ENCODE peak calls at places on chromosomes 6 and 20, in four cellular contexts. One of them, this sample, is unnamed.
A peak's percentile ranks its signal among the peaks of the same experiment; 100 is the strongest.

GRCh38 chr6:14464716-14465115 is 347.1 kb downstream of the CD83 start:
- DNase-seq in epithelial cell of esophagus: no peak
- DNase-seq in GM23248: no peak
- DNase-seq in fibroblast of lung: no peak
- DNase-seq in this sample: no peak

GRCh38 chr20:830011-830521 is 3.4 kb upstream of the FAM110A start:
- DNase-seq in fibroblast of lung: peak; percentile 51
- DNase-seq in GM23248: peak; percentile 86
- DNase-seq in epithelial cell of esophagus: no peak
- DNase-seq in this sample: peak; percentile 64

GRCh38 chr6:35469711-35470662 is 1.8 kb downstream of the RPL10A start:
- DNase-seq in fibroblast of lung: peak; percentile 34
- DNase-seq in epithelial cell of esophagus: peak; percentile 65
- DNase-seq in GM23248: peak; percentile 42
- DNase-seq in this sample: no peak

GRCh38 chr6:140271759-140272377 is 897.4 kb upstream of the CITED2 start:
- DNase-seq in epithelial cell of esophagus: no peak
- DNase-seq in fibroblast of lung: no peak
- DNase-seq in GM23248: no peak
- DNase-seq in this sample: no peak

GRCh38 chr6:80439721-80440488 is 333.4 kb downstream of the BCKDHB start:
- DNase-seq in fibroblast of lung: no peak
- DNase-seq in GM23248: no peak
- DNase-seq in epithelial cell of esophagus: peak; percentile 78
- DNase-seq in this sample: no peak

GRCh38 chr20:7924692-7925091 is 15.6 kb downstream of the HAO1 start:
- DNase-seq in fibroblast of lung: peak; percentile 82
- DNase-seq in epithelial cell of esophagus: peak; percentile 90
- DNase-seq in GM23248: peak; percentile 93
- DNase-seq in this sample: peak; percentile 71

GRCh38 chr6:33935439-33936080 is 131.8 kb upstream of the MLN start:
- DNase-seq in fibroblast of lung: no peak
- DNase-seq in GM23248: no peak
- DNase-seq in epithelial cell of esophagus: no peak
- DNase-seq in this sample: no peak

GRCh38 chr6:45558858-45559257 is 181.1 kb upstream of the SUPT3H start:
- DNase-seq in epithelial cell of esophagus: no peak
- DNase-seq in fibroblast of lung: no peak
- DNase-seq in GM23248: no peak
- DNase-seq in this sample: no peak

GRCh38 chr6:100504786-100505737 is 40.3 kb upstream of the SIM1 start:
- DNase-seq in epithelial cell of esophagus: peak; percentile 64
- DNase-seq in fibroblast of lung: peak; percentile 73
- DNase-seq in GM23248: peak; percentile 88
- DNase-seq in this sample: peak; percentile 66

GRCh38 chr6:90080876-90081464 is 186.7 kb downstream of the GJA10 start:
- DNase-seq in fibroblast of lung: no peak
- DNase-seq in GM23248: no peak
- DNase-seq in epithelial cell of esophagus: no peak
- DNase-seq in this sample: no peak

GRCh38 chr6:151265282-151265681 is 25.5 kb downstream of the AKAP12 start:
- DNase-seq in epithelial cell of esophagus: no peak
- DNase-seq in GM23248: no peak
- DNase-seq in fibroblast of lung: no peak
- DNase-seq in this sample: no peak

GRCh38 chr6:78523622-78524021 is 343.7 kb upstream of the IRAK1BP1 start:
- DNase-seq in fibroblast of lung: no peak
- DNase-seq in GM23248: no peak
- DNase-seq in epithelial cell of esophagus: no peak
- DNase-seq in this sample: no peak

GRCh38 chr6:8749449-8749848 is 314.1 kb upstream of the SLC35B3 start:
- DNase-seq in epithelial cell of esophagus: no peak
- DNase-seq in GM23248: no peak
- DNase-seq in fibroblast of lung: no peak
- DNase-seq in this sample: no peak

GRCh38 chr20:25081065-25081729 is 744 bp downstream of the VSX1 start:
- DNase-seq in GM23248: peak; percentile 30
- DNase-seq in epithelial cell of esophagus: peak; percentile 44
- DNase-seq in fibroblast of lung: no peak
- DNase-seq in this sample: no peak

GRCh38 chr20:36405255-36405654 is 99.1 kb downstream of the DLGAP4 start:
- DNase-seq in epithelial cell of esophagus: no peak
- DNase-seq in fibroblast of lung: no peak
- DNase-seq in GM23248: no peak
- DNase-seq in this sample: no peak

GRCh38 chr6:28785962-28786679 is 137.7 kb downstream of the TRIM27 start:
- DNase-seq in fibroblast of lung: no peak
- DNase-seq in GM23248: no peak
- DNase-seq in epithelial cell of esophagus: no peak
- DNase-seq in this sample: no peak

GRCh38 chr6:19380287-19380686 is 456.9 kb upstream of the ID4 start:
- DNase-seq in epithelial cell of esophagus: peak; percentile 71
- DNase-seq in GM23248: peak; percentile 52
- DNase-seq in fibroblast of lung: peak; percentile 23
- DNase-seq in this sample: peak; percentile 28

GRCh38 chr6:21899708-21900107 is 306.2 kb downstream of the SOX4 start:
- DNase-seq in fibroblast of lung: no peak
- DNase-seq in GM23248: no peak
- DNase-seq in epithelial cell of esophagus: no peak
- DNase-seq in this sample: no peak

GRCh38 chr6:36025932-36026327 is 1.5 kb upstream of the SLC26A8 start:
- DNase-seq in epithelial cell of esophagus: peak; percentile 23
- DNase-seq in GM23248: peak; percentile 51
- DNase-seq in fibroblast of lung: peak; percentile 22
- DNase-seq in this sample: no peak

GRCh38 chr20:6489361-6490154 is 277.9 kb upstream of the BMP2 start:
- DNase-seq in fibroblast of lung: peak; percentile 89
- DNase-seq in GM23248: no peak
- DNase-seq in epithelial cell of esophagus: peak; percentile 83
- DNase-seq in this sample: no peak

GRCh38 chr20:48630342-48631075 is 197.3 kb downstream of the PREX1 start:
- DNase-seq in fibroblast of lung: no peak
- DNase-seq in epithelial cell of esophagus: no peak
- DNase-seq in GM23248: no peak
- DNase-seq in this sample: no peak

GRCh38 chr6:161150566-161150965 is 123.3 kb downstream of the AGPAT4 start:
- DNase-seq in fibroblast of lung: no peak
- DNase-seq in GM23248: no peak
- DNase-seq in epithelial cell of esophagus: no peak
- DNase-seq in this sample: no peak

GRCh38 chr6:128370072-128370471 is 150.3 kb downstream of the PTPRK start:
- DNase-seq in fibroblast of lung: peak; percentile 59
- DNase-seq in GM23248: peak; percentile 88
- DNase-seq in epithelial cell of esophagus: peak; percentile 52
- DNase-seq in this sample: peak; percentile 39

GRCh38 chr6:166206510-166207389 is 39.1 kb upstream of the TBXT start:
- DNase-seq in fibroblast of lung: no peak
- DNase-seq in GM23248: no peak
- DNase-seq in epithelial cell of esophagus: no peak
- DNase-seq in this sample: no peak

GRCh38 chr20:18287546-18287914 is 797 bp upstream of the ZNF133 start:
- DNase-seq in fibroblast of lung: no peak
- DNase-seq in GM23248: peak; percentile 51
- DNase-seq in epithelial cell of esophagus: no peak
- DNase-seq in this sample: no peak

GRCh38 chr6:52517502-52518278 is 59.2 kb downstream of the TRAM2 start:
- DNase-seq in epithelial cell of esophagus: peak; percentile 91
- DNase-seq in fibroblast of lung: peak; percentile 98
- DNase-seq in GM23248: peak; percentile 99
- DNase-seq in this sample: peak; percentile 81

GRCh38 chr6:47698342-47698787 is at the start of gene ADGRF4:
- DNase-seq in fibroblast of lung: peak; percentile 48
- DNase-seq in GM23248: peak; percentile 59
- DNase-seq in epithelial cell of esophagus: peak; percentile 99
- DNase-seq in this sample: peak; percentile 3

GRCh38 chr6:39226606-39227300 is 2.5 kb downstream of the KCNK5 start:
- DNase-seq in GM23248: no peak
- DNase-seq in fibroblast of lung: no peak
- DNase-seq in epithelial cell of esophagus: no peak
- DNase-seq in this sample: no peak

GRCh38 chr6:16236648-16237199 is 1.7 kb upstream of the GMPR start:
- DNase-seq in GM23248: peak; percentile 68
- DNase-seq in epithelial cell of esophagus: no peak
- DNase-seq in fibroblast of lung: peak; percentile 84
- DNase-seq in this sample: peak; percentile 24

GRCh38 chr6:169337881-169338445 is 84.3 kb upstream of the THBS2 start:
- DNase-seq in epithelial cell of esophagus: no peak
- DNase-seq in fibroblast of lung: no peak
- DNase-seq in GM23248: peak; percentile 79
- DNase-seq in this sample: no peak

GRCh38 chr6:92810913-92811312 is 608.4 kb downstream of the EPHA7 start:
- DNase-seq in GM23248: peak; percentile 34
- DNase-seq in epithelial cell of esophagus: peak; percentile 52
- DNase-seq in fibroblast of lung: peak; percentile 62
- DNase-seq in this sample: no peak

GRCh38 chr6:158634695-158635426 is 9.7 kb downstream of the DYNLT1 start:
- DNase-seq in GM23248: no peak
- DNase-seq in fibroblast of lung: no peak
- DNase-seq in epithelial cell of esophagus: no peak
- DNase-seq in this sample: no peak

GRCh38 chr6:154448448-154449096 is 61.9 kb downstream of the CNKSR3 start:
- DNase-seq in epithelial cell of esophagus: peak; percentile 18
- DNase-seq in GM23248: peak; percentile 90
- DNase-seq in fibroblast of lung: peak; percentile 86
- DNase-seq in this sample: no peak

GRCh38 chr6:154445417-154445816 is 65.1 kb downstream of the CNKSR3 start:
- DNase-seq in GM23248: no peak
- DNase-seq in fibroblast of lung: no peak
- DNase-seq in epithelial cell of esophagus: no peak
- DNase-seq in this sample: no peak

GRCh38 chr6:154450498-154450897 is 60.0 kb downstream of the CNKSR3 start:
- DNase-seq in epithelial cell of esophagus: no peak
- DNase-seq in fibroblast of lung: no peak
- DNase-seq in GM23248: no peak
- DNase-seq in this sample: no peak

GRCh38 chr6:154446984-154447383 is 63.5 kb downstream of the CNKSR3 start:
- DNase-seq in fibroblast of lung: no peak
- DNase-seq in epithelial cell of esophagus: no peak
- DNase-seq in GM23248: no peak
- DNase-seq in this sample: no peak

GRCh38 chr6:154447929-154448328 is 62.6 kb downstream of the CNKSR3 start:
- DNase-seq in fibroblast of lung: peak; percentile 36
- DNase-seq in epithelial cell of esophagus: no peak
- DNase-seq in GM23248: peak; percentile 13
- DNase-seq in this sample: no peak
- H3K4me3 ChIP-seq in fibroblast of lung: no peak overlapping the region
- H3K4me3 ChIP-seq in epithelial cell of esophagus: no peak overlapping the region
- H3K4me3 ChIP-seq in GM23248: no peak overlapping the region
- H3K4me3 ChIP-seq in this sample: no peak overlapping the region

DNA sequence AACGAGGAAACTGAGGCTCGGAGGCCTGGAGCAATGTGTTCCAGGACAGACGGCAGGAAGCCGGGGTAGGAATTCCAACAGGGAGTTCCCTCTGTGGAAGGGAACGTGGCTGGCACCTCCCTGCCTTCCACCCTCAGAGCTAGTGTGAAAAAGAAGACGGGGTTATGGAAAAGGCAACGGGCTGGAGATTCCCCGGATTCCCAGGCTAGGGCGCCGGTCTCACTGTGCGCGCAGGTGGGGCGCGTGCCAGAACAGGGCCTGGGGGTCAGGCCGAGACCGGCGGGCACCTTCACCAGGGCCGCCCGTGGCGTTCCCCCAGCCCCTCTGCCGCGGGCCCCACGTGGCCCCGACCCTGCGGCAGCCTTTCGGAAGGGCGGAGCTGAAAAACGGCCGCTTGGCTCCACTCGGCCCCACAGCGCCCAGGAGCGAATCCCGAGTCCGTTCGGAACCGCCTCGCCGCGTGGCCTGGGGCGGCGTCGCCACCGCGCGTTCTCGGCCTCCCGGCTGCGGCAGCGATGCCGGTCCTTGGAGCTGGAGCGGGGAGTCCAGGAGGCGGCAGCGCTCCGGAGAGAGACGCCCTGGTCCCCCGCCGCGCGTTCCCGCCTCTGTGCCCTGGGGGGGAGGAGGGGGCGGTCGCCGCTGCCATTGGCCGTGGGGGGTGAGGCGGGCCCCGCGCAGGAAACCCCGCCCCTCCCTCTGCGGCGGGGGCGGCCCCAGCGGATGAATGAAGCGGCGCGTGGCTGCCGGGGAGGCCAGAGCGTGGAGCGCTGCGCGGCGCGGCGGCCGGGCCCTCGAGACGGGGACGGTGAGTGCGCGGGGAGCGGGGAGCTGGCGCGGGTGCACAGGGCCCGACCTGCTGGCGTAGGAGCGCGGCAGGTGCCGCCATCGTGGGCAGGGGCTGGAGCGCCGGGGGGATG is at the start of gene SLCO4A1:
- DNase-seq in GM23248: peak; percentile 65
- DNase-seq in fibroblast of lung: peak; percentile 16
- DNase-seq in epithelial cell of esophagus: peak; percentile 45
- DNase-seq in this sample: no peak
- H3K4me3 ChIP-seq in GM23248: peak within 1 kb of the TSS; percentile 55
- H3K4me3 ChIP-seq in fibroblast of lung: no peak within 1 kb of the TSS
- H3K4me3 ChIP-seq in epithelial cell of esophagus: peak within 1 kb of the TSS; percentile 43
- H3K4me3 ChIP-seq in this sample: peak within 1 kb of the TSS; percentile 53

GRCh38 chr6:98945311-98946005 is 2.3 kb downstream of the FBXL4 start:
- DNase-seq in fibroblast of lung: no peak
- DNase-seq in epithelial cell of esophagus: no peak
- DNase-seq in GM23248: no peak
- DNase-seq in this sample: no peak

GRCh38 chr6:98949589-98949988 is 1.8 kb upstream of the FBXL4 start:
- DNase-seq in epithelial cell of esophagus: no peak
- DNase-seq in fibroblast of lung: no peak
- DNase-seq in GM23248: no peak
- DNase-seq in this sample: no peak

GRCh38 chr6:98946266-98946817 is 1.4 kb downstream of the FBXL4 start:
- DNase-seq in GM23248: no peak
- DNase-seq in epithelial cell of esophagus: no peak
- DNase-seq in fibroblast of lung: peak; percentile 19
- DNase-seq in this sample: no peak

GRCh38 chr6:98946877-98947410 is 802 bp downstream of the FBXL4 start:
- DNase-seq in epithelial cell of esophagus: peak; percentile 45
- DNase-seq in fibroblast of lung: peak; percentile 30
- DNase-seq in GM23248: peak; percentile 46
- DNase-seq in this sample: no peak

GRCh38 chr6:98947411-98948292 is at the start of gene FBXL4:
- DNase-seq in fibroblast of lung: peak; percentile 79
- DNase-seq in GM23248: peak; percentile 90
- DNase-seq in epithelial cell of esophagus: peak; percentile 81
- DNase-seq in this sample: no peak
- H3K4me3 ChIP-seq in fibroblast of lung: peak within 1 kb of the TSS; percentile 88
- H3K4me3 ChIP-seq in GM23248: peak within 1 kb of the TSS; percentile 90
- H3K4me3 ChIP-seq in epithelial cell of esophagus: peak within 1 kb of the TSS; percentile 55
- H3K4me3 ChIP-seq in this sample: peak within 1 kb of the TSS; percentile 70

GRCh38 chr6:25302156-25302555 is 23.0 kb downstream of the CARMIL1 start:
- DNase-seq in GM23248: no peak
- DNase-seq in epithelial cell of esophagus: no peak
- DNase-seq in fibroblast of lung: no peak
- DNase-seq in this sample: no peak

GRCh38 chr6:25303234-25303633 is 24.1 kb downstream of the CARMIL1 start:
- DNase-seq in GM23248: no peak
- DNase-seq in fibroblast of lung: no peak
- DNase-seq in epithelial cell of esophagus: no peak
- DNase-seq in this sample: no peak

GRCh38 chr6:25301358-25301757 is 22.2 kb downstream of the CARMIL1 start:
- DNase-seq in GM23248: no peak
- DNase-seq in fibroblast of lung: no peak
- DNase-seq in epithelial cell of esophagus: no peak
- DNase-seq in this sample: no peak

GRCh38 chr6:25306379-25306778 is 27.2 kb downstream of the CARMIL1 start:
- DNase-seq in fibroblast of lung: no peak
- DNase-seq in epithelial cell of esophagus: no peak
- DNase-seq in GM23248: no peak
- DNase-seq in this sample: no peak

GRCh38 chr6:25302677-25303128 is 23.5 kb downstream of the CARMIL1 start:
- DNase-seq in epithelial cell of esophagus: peak; percentile 46
- DNase-seq in GM23248: peak; percentile 93
- DNase-seq in fibroblast of lung: peak; percentile 88
- DNase-seq in this sample: peak; percentile 61
- H3K4me3 ChIP-seq in epithelial cell of esophagus: no peak overlapping the region
- H3K4me3 ChIP-seq in GM23248: peak overlapping the region; percentile 36
- H3K4me3 ChIP-seq in fibroblast of lung: peak overlapping the region; percentile 5
- H3K4me3 ChIP-seq in this sample: no peak overlapping the region